ENCODE peak calls at places on chromosomes 1 and 21, in seven cellular contexts. F is tibial artery, X is HCT116, L is B cell, Y is cardiac fibroblast, M is astrocyte of the spinal cord, C is fibroblast of lung. N is an unnamed sample.

GRCh38 chr1:92159593-92159992 is 58.1 kb upstream of the C1orf146 start:
- DNase-seq in L (no peak), C (no peak), Y (no peak), X (no peak), M (no peak), F (no peak), N (no peak)

GRCh38 chr1:12244078-12244477 is 14.2 kb downstream of the VPS13D start:
- DNase-seq in X (no peak), M (no peak), C (peak), F (no peak), Y (no peak), L (no peak), N (peak)

GRCh38 chr1:19477284-19478240 is 7.8 kb downstream of the CAPZB start:
- DNase-seq in L (peak), X (no peak), C (no peak), F (no peak), Y (no peak), M (no peak), N (no peak)

GRCh38 chr1:151837197-151837596 is 2.4 kb downstream of the C2CD4D start:
- DNase-seq in X (no peak), M (no peak), F (no peak), C (no peak), L (no peak), Y (no peak), N (no peak)

GRCh38 chr1:153798468-153798780 is 23.2 kb downstream of the SLC27A3 start:
- DNase-seq in C (no peak), F (peak), Y (no peak), M (no peak), X (no peak), L (no peak), N (no peak)

GRCh38 chr1:53376041-53376461 is 48.2 kb upstream of the LRP8 start:
- DNase-seq in M (no peak), Y (no peak), L (no peak), C (no peak), F (peak), X (no peak), N (no peak)

GRCh38 chr1:156797212-156797871 is 19.3 kb downstream of the SH2D2A start:
- DNase-seq in Y (peak), F (no peak), M (peak), L (peak), X (peak), C (peak), N (peak)

GRCh38 chr1:220954321-220954720 is 75.1 kb downstream of the HLX start:
- DNase-seq in C (no peak), F (no peak), Y (no peak), X (no peak), L (no peak), M (peak), N (no peak)

GRCh38 chr1:22944656-22945055 is 28.0 kb downstream of the LACTBL1 start:
- DNase-seq in C (no peak), Y (no peak), M (no peak), L (no peak), F (no peak), X (no peak), N (no peak)

GRCh38 chr1:179190861-179191260 is 38.6 kb downstream of the ABL2 start:
- DNase-seq in M (peak), L (no peak), F (no peak), X (no peak), Y (peak), C (peak), N (no peak)

GRCh38 chr1:222068937-222069336 is 327.0 kb upstream of the DUSP10 start:
- DNase-seq in C (no peak), F (no peak), Y (no peak), L (no peak), M (no peak), X (no peak), N (no peak)

GRCh38 chr1:36349839-36350238 is 26.4 kb upstream of the EVA1B start:
- DNase-seq in X (no peak), M (peak), Y (no peak), C (no peak), L (no peak), F (no peak), N (no peak)

GRCh38 chr21:29643289-29643688 is 296.5 kb downstream of the GRIK1 start:
- DNase-seq in X (no peak), Y (no peak), C (no peak), M (no peak), F (no peak), L (no peak), N (no peak)

GRCh38 chr1:234371414-234371813 is 1.8 kb upstream of the COA6 start:
- DNase-seq in X (no peak), C (no peak), Y (no peak), F (no peak), M (no peak), L (no peak), N (no peak)

GRCh38 chr1:59672851-59673574 is 141.7 kb upstream of the HOOK1 start:
- DNase-seq in C (peak), Y (peak), L (no peak), F (no peak), X (peak), M (peak), N (no peak)

GRCh38 chr21:17769049-17769845 is 49.9 kb downstream of the C21orf91 start:
- DNase-seq in C (no peak), F (no peak), M (peak), X (no peak), L (no peak), Y (no peak), N (no peak)

GRCh38 chr1:186564558-186564957 is 103.6 kb upstream of the PDC start:
- DNase-seq in F (no peak), X (no peak), M (peak), L (no peak), C (no peak), Y (peak), N (no peak)

GRCh38 chr21:43603641-43604504 is 55.4 kb downstream of the HSF2BP start:
- DNase-seq in X (no peak), M (peak), L (no peak), C (peak), Y (peak), F (no peak), N (no peak)

GRCh38 chr1:89519779-89520358 is 4.8 kb upstream of the LRRC8B start:
- DNase-seq in L (peak), C (peak), M (peak), X (peak), Y (peak), F (no peak), N (peak)

GRCh38 chr1:2376261-2376741 is 15.1 kb downstream of the MORN1 start:
- DNase-seq in F (no peak), X (no peak), L (no peak), C (no peak), Y (no peak), M (no peak), N (no peak)

GRCh38 chr1:84782311-84782771 is 92.1 kb upstream of the SSX2IP start:
- DNase-seq in Y (peak), C (peak), F (no peak), L (peak), M (peak), X (peak), N (peak)

GRCh38 chr21:44930543-44930981 is 9.3 kb upstream of the SLX9 start:
- DNase-seq in C (no peak), M (no peak), X (no peak), Y (no peak), F (peak), L (peak), N (no peak)

GRCh38 chr1:56838726-56839125 is 15.9 kb upstream of the C8A start:
- DNase-seq in M (peak), L (no peak), F (no peak), X (no peak), Y (peak), C (peak), N (no peak)

GRCh38 chr1:210440081-210440480 is 111.4 kb downstream of the HHAT start:
- DNase-seq in C (no peak), Y (no peak), X (no peak), F (no peak), M (no peak), L (no peak), N (no peak)

GRCh38 chr1:110616587-110616986 is 10.4 kb upstream of the KCNA2 start:
- DNase-seq in Y (no peak), X (no peak), L (no peak), F (no peak), M (peak), C (peak), N (no peak)

GRCh38 chr1:109904105-109904817 is 6.4 kb upstream of the CSF1 start:
- DNase-seq in L (no peak), Y (no peak), X (no peak), F (no peak), C (no peak), M (peak), N (no peak)

GRCh38 chr1:68029444-68029843 is 21.0 kb downstream of the DIRAS3 start:
- DNase-seq in M (no peak), Y (no peak), F (no peak), X (no peak), C (no peak), L (no peak), N (no peak)

GRCh38 chr1:60388092-60388987 is 314.8 kb upstream of the C1orf87 start:
- DNase-seq in Y (peak), X (no peak), L (no peak), M (no peak), F (no peak), C (no peak), N (no peak)

GRCh38 chr1:160779662-160780397 is 16.1 kb upstream of the LY9 start:
- DNase-seq in C (no peak), X (peak), Y (no peak), F (no peak), M (no peak), L (no peak), N (peak)
- TF ChIP-seq CTCF in C (peak), X (peak), Y (no peak), F (no peak), M (peak), L (peak), N (peak)

GRCh38 chr1:21904475-21904724 is 32.7 kb downstream of the HSPG2 start:
- DNase-seq in F (no peak), C (no peak), M (no peak), L (no peak), Y (no peak), X (no peak), N (no peak)
- TF ChIP-seq CTCF in F (no peak), C (no peak), M (no peak), L (no peak), Y (no peak), X (no peak), N (no peak)

GRCh38 chr1:194830387-194830786 is 1644.0 kb upstream of the B3GALT2 start:
- DNase-seq in Y (no peak), F (no peak), M (no peak), L (no peak), C (no peak), X (no peak), N (no peak)

GRCh38 chr1:194829492-194829891 is 1643.1 kb upstream of the B3GALT2 start:
- DNase-seq in F (no peak), L (no peak), M (no peak), Y (peak), C (peak), X (peak), N (no peak)

DNA sequence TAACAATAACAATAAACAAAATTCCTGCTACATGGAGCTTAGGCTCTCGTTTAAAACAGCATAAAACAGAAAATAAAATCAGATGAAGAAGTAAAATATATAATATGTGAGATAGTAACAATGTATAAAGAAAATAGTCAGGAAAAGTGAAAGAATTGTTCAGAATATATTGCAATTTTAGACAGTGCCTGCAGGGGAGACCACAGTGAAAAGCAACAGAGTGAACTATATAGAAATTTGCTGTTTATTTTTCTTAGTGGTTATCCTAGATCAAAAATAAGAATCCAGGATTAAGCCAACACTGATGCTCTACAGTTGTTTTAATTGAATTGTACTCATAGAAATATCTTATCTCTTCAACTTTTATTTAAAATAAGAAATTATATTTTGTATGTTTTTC is 1639.0 kb upstream of the B3GALT2 start:
- DNase-seq in F (no peak), C (no peak), L (no peak), Y (no peak), X (no peak), M (no peak), N (no peak)
- TF ChIP-seq CTCF in F (no peak), C (peak), L (no peak), Y (no peak), X (peak), M (no peak), N (peak)

GRCh38 chr1:230306158-230306557 is 120.0 kb downstream of the PGBD5 start:
- DNase-seq in F (no peak), X (no peak), Y (no peak), C (no peak), L (peak), M (no peak), N (no peak)
- TF ChIP-seq CTCF in F (no peak), X (no peak), Y (no peak), C (no peak), L (no peak), M (no peak), N (no peak)

GRCh38 chr1:18041685-18042355 is 65.8 kb upstream of the IGSF21 start:
- DNase-seq in Y (no peak), L (no peak), X (no peak), F (no peak), C (no peak), M (no peak), N (peak)
- TF ChIP-seq CTCF in Y (no peak), L (no peak), X (peak), F (no peak), C (no peak), M (no peak), N (no peak)

N was measured in endothelial cell.